ENCODE peak calls at places on chromosome 9, in seven cellular contexts. One of them, this sample, is unnamed.

GRCh38 chr9:70073193-70073592 is 29.5 kb downstream of the MAMDC2 start:
- DNase-seq in trophoblast cell: no peak
- DNase-seq in neuronal stem cell: no peak
- DNase-seq in mesenchymal stem cell: peak; percentile 48
- DNase-seq in IMR-90: peak; percentile 23
- DNase-seq in H9: no peak
- DNase-seq in H1: no peak
- DNase-seq in this sample: no peak

GRCh38 chr9:134066546-134066922 is 1.3 kb downstream of the BRD3 start:
- DNase-seq in H9: no peak
- DNase-seq in neuronal stem cell: no peak
- DNase-seq in H1: no peak
- DNase-seq in trophoblast cell: no peak
- DNase-seq in mesenchymal stem cell: peak; percentile 47
- DNase-seq in IMR-90: peak; percentile 29
- DNase-seq in this sample: peak; percentile 56

GRCh38 chr9:96654450-96655197 is 493 bp downstream of the PRXL2C start:
- DNase-seq in trophoblast cell: peak; percentile 66
- DNase-seq in neuronal stem cell: peak; percentile 48
- DNase-seq in IMR-90: peak; percentile 86
- DNase-seq in H1: peak; percentile 74
- DNase-seq in H9: peak; percentile 81
- DNase-seq in mesenchymal stem cell: peak; percentile 97
- DNase-seq in this sample: peak; percentile 94

GRCh38 chr9:16825364-16825763 is 45.1 kb downstream of the BNC2 start:
- DNase-seq in mesenchymal stem cell: peak; percentile 58
- DNase-seq in H1: no peak
- DNase-seq in neuronal stem cell: no peak
- DNase-seq in H9: no peak
- DNase-seq in IMR-90: peak; percentile 73
- DNase-seq in trophoblast cell: no peak
- DNase-seq in this sample: no peak

GRCh38 chr9:110142868-110143866 is 64.8 kb downstream of the C9orf152 start:
- DNase-seq in mesenchymal stem cell: peak; percentile 45
- DNase-seq in neuronal stem cell: no peak
- DNase-seq in trophoblast cell: no peak
- DNase-seq in H1: no peak
- DNase-seq in H9: peak; percentile 45
- DNase-seq in IMR-90: no peak
- DNase-seq in this sample: no peak

GRCh38 chr9:25678147-25678666 is at the start of gene TUSC1:
- DNase-seq in IMR-90: peak; percentile 61
- DNase-seq in H9: peak; percentile 50
- DNase-seq in H1: peak; percentile 76
- DNase-seq in trophoblast cell: peak; percentile 65
- DNase-seq in neuronal stem cell: peak; percentile 49
- DNase-seq in mesenchymal stem cell: peak; percentile 80
- DNase-seq in this sample: peak; percentile 57

GRCh38 chr9:102085548-102085947 is 347.1 kb upstream of the GRIN3A start:
- DNase-seq in trophoblast cell: no peak
- DNase-seq in neuronal stem cell: no peak
- DNase-seq in H1: no peak
- DNase-seq in IMR-90: no peak
- DNase-seq in mesenchymal stem cell: no peak
- DNase-seq in H9: no peak
- DNase-seq in this sample: no peak

GRCh38 chr9:88781500-88782391 is 209.5 kb upstream of the S1PR3 start:
- DNase-seq in IMR-90: peak; percentile 74
- DNase-seq in H1: no peak
- DNase-seq in neuronal stem cell: no peak
- DNase-seq in H9: peak; percentile 56
- DNase-seq in trophoblast cell: no peak
- DNase-seq in mesenchymal stem cell: peak; percentile 80
- DNase-seq in this sample: peak; percentile 80

GRCh38 chr9:106717686-106718085 is 145.3 kb upstream of the ZNF462 start:
- DNase-seq in mesenchymal stem cell: peak; percentile 82
- DNase-seq in IMR-90: peak; percentile 80
- DNase-seq in H9: no peak
- DNase-seq in trophoblast cell: peak; percentile 37
- DNase-seq in H1: no peak
- DNase-seq in neuronal stem cell: no peak
- DNase-seq in this sample: peak; percentile 75

GRCh38 chr9:126956929-126957686 is 42.5 kb downstream of the RALGPS1 start:
- DNase-seq in H9: no peak
- DNase-seq in H1: peak; percentile 45
- DNase-seq in mesenchymal stem cell: peak; percentile 68
- DNase-seq in trophoblast cell: no peak
- DNase-seq in neuronal stem cell: peak; percentile 20
- DNase-seq in IMR-90: peak; percentile 81
- DNase-seq in this sample: peak; percentile 74

GRCh38 chr9:132235125-132235524 is 73.3 kb downstream of the NTNG2 start:
- DNase-seq in H9: no peak
- DNase-seq in neuronal stem cell: no peak
- DNase-seq in mesenchymal stem cell: no peak
- DNase-seq in trophoblast cell: no peak
- DNase-seq in H1: no peak
- DNase-seq in IMR-90: no peak
- DNase-seq in this sample: no peak

GRCh38 chr9:7439355-7439978 is 360.1 kb downstream of the DMAC1 start:
- DNase-seq in H9: no peak
- DNase-seq in trophoblast cell: no peak
- DNase-seq in H1: no peak
- DNase-seq in mesenchymal stem cell: peak; percentile 11
- DNase-seq in neuronal stem cell: no peak
- DNase-seq in IMR-90: peak; percentile 73
- DNase-seq in this sample: no peak

GRCh38 chr9:114777841-114778240 is 28.0 kb downstream of the TNFSF15 start:
- DNase-seq in trophoblast cell: no peak
- DNase-seq in mesenchymal stem cell: no peak
- DNase-seq in neuronal stem cell: no peak
- DNase-seq in IMR-90: no peak
- DNase-seq in H9: no peak
- DNase-seq in H1: no peak
- DNase-seq in this sample: peak; percentile 39

GRCh38 chr9:111833941-111834340 is 39.2 kb upstream of the SHOC1 start:
- DNase-seq in neuronal stem cell: no peak
- DNase-seq in IMR-90: peak; percentile 77
- DNase-seq in H9: no peak
- DNase-seq in H1: no peak
- DNase-seq in trophoblast cell: peak; percentile 54
- DNase-seq in mesenchymal stem cell: peak; percentile 59
- DNase-seq in this sample: no peak

GRCh38 chr9:16484744-16485143 is 385.7 kb downstream of the BNC2 start:
- DNase-seq in trophoblast cell: no peak
- DNase-seq in H9: no peak
- DNase-seq in neuronal stem cell: no peak
- DNase-seq in IMR-90: peak; percentile 52
- DNase-seq in H1: no peak
- DNase-seq in mesenchymal stem cell: peak; percentile 13
- DNase-seq in this sample: no peak

GRCh38 chr9:78879324-78880100 is 582.6 kb downstream of the PSAT1 start:
- DNase-seq in H9: no peak
- DNase-seq in H1: no peak
- DNase-seq in trophoblast cell: no peak
- DNase-seq in IMR-90: no peak
- DNase-seq in neuronal stem cell: no peak
- DNase-seq in mesenchymal stem cell: no peak
- DNase-seq in this sample: no peak

GRCh38 chr9:34592895-34593601 is 3.5 kb upstream of the CNTFR start:
- DNase-seq in H1: peak; percentile 73
- DNase-seq in H9: peak; percentile 64
- DNase-seq in trophoblast cell: no peak
- DNase-seq in mesenchymal stem cell: no peak
- DNase-seq in neuronal stem cell: no peak
- DNase-seq in IMR-90: no peak
- DNase-seq in this sample: no peak

GRCh38 chr9:130663258-130664171 is 879 bp upstream of the PRDM12 start:
- DNase-seq in H1: peak; percentile 83
- DNase-seq in trophoblast cell: no peak
- DNase-seq in H9: peak; percentile 50
- DNase-seq in mesenchymal stem cell: peak; percentile 11
- DNase-seq in IMR-90: no peak
- DNase-seq in neuronal stem cell: no peak
- DNase-seq in this sample: peak; percentile 38

GRCh38 chr9:130665431-130666392 is 1.3 kb downstream of the PRDM12 start:
- DNase-seq in H1: peak; percentile 71
- DNase-seq in mesenchymal stem cell: no peak
- DNase-seq in IMR-90: no peak
- DNase-seq in H9: peak; percentile 63
- DNase-seq in trophoblast cell: no peak
- DNase-seq in neuronal stem cell: no peak
- DNase-seq in this sample: peak; percentile 31

GRCh38 chr9:130664191-130665028 is at the start of gene PRDM12:
- DNase-seq in H9: peak; percentile 73
- DNase-seq in neuronal stem cell: peak; percentile 17
- DNase-seq in trophoblast cell: no peak
- DNase-seq in IMR-90: no peak
- DNase-seq in H1: peak; percentile 77
- DNase-seq in mesenchymal stem cell: no peak
- DNase-seq in this sample: peak; percentile 57

GRCh38 chr9:130666393-130667116 is 2.2 kb downstream of the PRDM12 start:
- DNase-seq in mesenchymal stem cell: no peak
- DNase-seq in IMR-90: no peak
- DNase-seq in H1: peak; percentile 69
- DNase-seq in trophoblast cell: no peak
- DNase-seq in H9: peak; percentile 44
- DNase-seq in neuronal stem cell: no peak
- DNase-seq in this sample: no peak

DNA sequence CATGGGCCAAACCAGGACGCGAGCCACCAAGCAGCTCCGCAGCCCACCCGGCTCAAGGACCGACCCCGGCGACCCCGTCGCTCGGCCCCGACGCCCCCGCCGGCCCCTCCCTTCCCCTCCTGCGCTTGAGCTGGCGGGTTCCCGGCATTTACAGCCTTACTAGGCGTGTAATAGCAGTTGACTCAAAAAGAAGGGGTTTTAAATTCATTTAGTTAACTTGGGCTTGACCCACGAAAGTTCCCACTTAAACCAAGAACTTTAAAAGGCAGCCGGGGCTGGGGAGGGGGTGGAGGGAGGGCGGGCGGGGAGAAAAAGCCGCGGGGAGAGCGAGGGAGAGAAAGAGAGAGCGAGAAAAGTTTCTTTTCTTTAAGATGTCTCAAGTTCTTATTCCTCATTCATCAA is 636 bp downstream of the PRDM12 start:
- DNase-seq in H1: no peak
- DNase-seq in mesenchymal stem cell: no peak
- DNase-seq in trophoblast cell: no peak
- DNase-seq in IMR-90: no peak
- DNase-seq in neuronal stem cell: peak; percentile 20
- DNase-seq in H9: no peak
- DNase-seq in this sample: no peak
- H3K18ac ChIP-seq in H1: peak overlapping the region; percentile 60
- H3K18ac ChIP-seq in mesenchymal stem cell: no peak overlapping the region
- H3K18ac ChIP-seq in trophoblast cell: no peak overlapping the region
- H3K18ac ChIP-seq in IMR-90: no peak overlapping the region
- H3K18ac ChIP-seq in neuronal stem cell: peak overlapping the region; percentile 27
- H3K18ac ChIP-seq in H9: no peak overlapping the region
- H3K18ac ChIP-seq in this sample: no peak overlapping the region

DNA sequence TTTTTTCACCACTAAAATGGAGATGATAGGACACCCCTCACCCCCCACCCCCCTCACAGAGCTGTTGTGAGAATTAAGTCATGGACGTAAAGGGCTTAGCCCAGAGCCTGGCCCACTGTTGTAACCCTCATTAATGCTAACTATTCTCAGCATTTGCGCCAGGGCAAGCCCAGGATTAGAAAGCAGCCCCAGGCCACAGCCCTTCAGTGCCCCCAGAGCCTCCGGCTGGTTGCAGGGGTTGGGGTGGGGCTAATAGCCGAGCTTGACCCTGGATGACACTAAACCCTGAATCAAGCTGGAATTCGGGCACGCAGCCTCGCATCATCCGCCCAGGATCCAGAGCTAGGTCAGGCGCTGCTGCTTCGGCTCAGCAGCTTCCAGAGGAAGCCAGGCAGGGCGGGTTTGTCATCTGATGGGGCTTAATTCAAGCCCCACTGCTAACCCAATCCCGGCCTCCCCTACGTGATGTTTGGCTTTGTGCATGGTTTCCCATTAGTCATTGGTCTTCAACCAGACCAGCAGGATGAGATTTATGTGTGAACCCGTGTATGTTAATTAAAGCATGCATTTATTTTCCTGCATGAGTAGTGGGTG is 1.2 kb upstream of the MEGF9 start:
- DNase-seq in neuronal stem cell: peak; percentile 42
- DNase-seq in H1: peak; percentile 62
- DNase-seq in IMR-90: peak; percentile 77
- DNase-seq in trophoblast cell: peak; percentile 77
- DNase-seq in H9: peak; percentile 74
- DNase-seq in mesenchymal stem cell: peak; percentile 86
- DNase-seq in this sample: peak; percentile 70
- H3K9ac ChIP-seq in neuronal stem cell: no peak overlapping the region
- H3K9ac ChIP-seq in H1: no peak overlapping the region
- H3K9ac ChIP-seq in IMR-90: peak overlapping the region; percentile 85
- H3K9ac ChIP-seq in trophoblast cell: no peak overlapping the region
- H3K9ac ChIP-seq in H9: no peak overlapping the region
- H3K9ac ChIP-seq in mesenchymal stem cell: peak overlapping the region; percentile 91
- H3K9ac ChIP-seq in this sample: peak overlapping the region; percentile 30

GRCh38 chr9:2711716-2712115 is 5.6 kb upstream of the KCNV2 start:
- DNase-seq in mesenchymal stem cell: no peak
- DNase-seq in neuronal stem cell: no peak
- DNase-seq in IMR-90: no peak
- DNase-seq in H9: no peak
- DNase-seq in trophoblast cell: no peak
- DNase-seq in H1: no peak
- DNase-seq in this sample: peak; percentile 27

GRCh38 chr9:2704504-2704903 is 12.8 kb upstream of the KCNV2 start:
- DNase-seq in neuronal stem cell: no peak
- DNase-seq in trophoblast cell: no peak
- DNase-seq in H9: no peak
- DNase-seq in H1: no peak
- DNase-seq in mesenchymal stem cell: no peak
- DNase-seq in IMR-90: no peak
- DNase-seq in this sample: no peak

GRCh38 chr9:2709645-2710101 is 7.6 kb upstream of the KCNV2 start:
- DNase-seq in trophoblast cell: no peak
- DNase-seq in neuronal stem cell: no peak
- DNase-seq in H9: no peak
- DNase-seq in mesenchymal stem cell: no peak
- DNase-seq in H1: no peak
- DNase-seq in IMR-90: no peak
- DNase-seq in this sample: peak; percentile 65
- H3K18ac ChIP-seq in trophoblast cell: no peak overlapping the region
- H3K18ac ChIP-seq in neuronal stem cell: no peak overlapping the region
- H3K18ac ChIP-seq in H9: no peak overlapping the region
- H3K18ac ChIP-seq in mesenchymal stem cell: no peak overlapping the region
- H3K18ac ChIP-seq in H1: no peak overlapping the region
- H3K18ac ChIP-seq in IMR-90: no peak overlapping the region
- H3K18ac ChIP-seq in this sample: no peak overlapping the region

DNA sequence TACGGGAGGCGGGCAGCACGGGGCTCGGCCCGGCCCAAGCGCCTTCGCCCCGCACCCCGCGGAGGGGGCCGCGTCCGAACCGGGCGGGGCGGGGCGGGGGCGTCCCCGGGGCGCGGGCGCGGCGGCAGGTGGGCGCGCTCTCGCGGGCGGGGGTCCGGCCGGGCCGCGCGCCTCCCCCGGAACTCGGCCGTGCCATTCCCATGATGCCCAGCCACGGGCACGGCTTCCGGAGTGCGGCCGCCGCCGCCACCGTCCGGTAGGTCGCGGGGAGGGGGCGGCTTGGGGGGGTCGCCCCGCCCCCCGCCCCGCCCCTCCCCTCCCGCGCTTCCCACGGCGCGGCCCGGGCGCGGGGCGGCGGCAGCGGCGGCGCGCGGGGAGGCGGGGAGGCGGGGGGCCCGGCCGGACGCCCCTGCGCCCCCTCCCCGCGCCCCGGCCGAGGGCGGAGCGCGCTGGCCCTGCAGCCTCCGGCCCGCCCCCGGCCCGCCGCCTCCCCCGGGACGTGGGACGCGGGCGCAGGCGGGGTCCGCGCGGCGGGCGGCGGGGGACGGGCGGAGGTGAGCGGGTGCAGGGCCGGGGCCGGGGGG is at the start of gene PPP1R26:
- DNase-seq in neuronal stem cell: peak; percentile 31
- DNase-seq in IMR-90: no peak
- DNase-seq in H9: no peak
- DNase-seq in trophoblast cell: no peak
- DNase-seq in H1: no peak
- DNase-seq in mesenchymal stem cell: no peak
- DNase-seq in this sample: no peak
- H3K9ac ChIP-seq in neuronal stem cell: peak within 1 kb of the TSS; percentile 91
- H3K9ac ChIP-seq in IMR-90: peak within 1 kb of the TSS; percentile 37
- H3K9ac ChIP-seq in H9: peak within 1 kb of the TSS; percentile 34
- H3K9ac ChIP-seq in trophoblast cell: peak within 1 kb of the TSS; percentile 53
- H3K9ac ChIP-seq in H1: peak within 1 kb of the TSS; percentile 48
- H3K9ac ChIP-seq in mesenchymal stem cell: peak within 1 kb of the TSS; percentile 82
- H3K9ac ChIP-seq in this sample: peak within 1 kb of the TSS; percentile 95

This sample was measured in mesendoderm.